ENCODE peak calls at places on chromosomes 5 and 9, in six cellular contexts. D is RCC 7860, H is GM19239, M is mesendoderm, W is A549, I is activated gamma-delta T cell treated with Interleukin-2 at 50 U/mL for 16 hours. Y is an unnamed sample.

GRCh38 chr9:83019246-83019645 is 43.7 kb downstream of the RASEF start:
- DNase-seq in W (no peak), M (no peak), D (no peak), H (no peak), I (no peak), Y (no peak)

GRCh38 chr9:131704195-131704983 is 35.5 kb downstream of the RAPGEF1 start:
- DNase-seq in M (no peak), W (no peak), D (no peak), I (no peak), H (no peak), Y (no peak)

GRCh38 chr9:114538241-114538640 is 33.0 kb upstream of the WHRN start:
- DNase-seq in I (no peak), D (peak), H (no peak), M (peak), W (no peak), Y (no peak)

GRCh38 chr9:18857769-18858168 is 175.2 kb downstream of the SAXO1 start:
- DNase-seq in I (no peak), W (no peak), H (no peak), D (no peak), M (no peak), Y (no peak)

GRCh38 chr5:132134384-132134783 is 60.8 kb downstream of the CSF2 start:
- DNase-seq in I (no peak), M (peak), D (peak), W (peak), H (no peak), Y (no peak)

GRCh38 chr9:128275198-128276007 is at the start of gene GOLGA2:
- DNase-seq in I (no peak), M (peak), H (peak), W (peak), D (no peak), Y (peak)

GRCh38 chr5:19713740-19714139 is 274.3 kb downstream of the CDH18 start:
- DNase-seq in M (no peak), D (no peak), W (no peak), H (no peak), I (no peak), Y (no peak)

GRCh38 chr9:89104821-89105220 is 73.8 kb downstream of the SHC3 start:
- DNase-seq in M (no peak), W (no peak), I (no peak), D (no peak), H (no peak), Y (no peak)

GRCh38 chr5:76050131-76050530 is 33.1 kb upstream of the SV2C start:
- DNase-seq in H (no peak), W (no peak), I (no peak), D (no peak), M (peak), Y (no peak)

GRCh38 chr5:135623186-135623715 is 44.5 kb upstream of the CXCL14 start:
- DNase-seq in I (no peak), D (no peak), M (no peak), H (no peak), W (no peak), Y (no peak)

Y was measured in CMK.